ENCODE peak calls at places on chromosomes 2 and 18, in four cellular contexts. N, Y, C and H are unnamed samples.
A peak's percentile ranks its signal among the peaks of the same experiment; 100 is the strongest.

GRCh38 chr2:220373878-220374277 is 746.4 kb downstream of the SLC4A3 start:
- DNase-seq in C (no peak), N (peak; percentile 27), Y (no peak), H (no peak)

GRCh38 chr2:41998789-41999470 is 48.9 kb upstream of the PKDCC start:
- DNase-seq in C (peak; percentile 54), N (peak; percentile 58), Y (no peak), H (no peak)

GRCh38 chr18:77884454-77884853 is 634.8 kb downstream of the GALR1 start:
- DNase-seq in N (no peak), Y (no peak), C (no peak), H (no peak)

GRCh38 chr2:129904532-129905446 is 74.7 kb upstream of the RAB6C start:
- DNase-seq in N (no peak), C (no peak), Y (no peak), H (no peak)

GRCh38 chr2:49585921-49586320 is 431.6 kb upstream of the FSHR start:
- DNase-seq in C (no peak), N (no peak), Y (no peak), H (no peak)

GRCh38 chr18:51862311-51862710 is 477.7 kb upstream of the DCC start:
- DNase-seq in N (no peak), C (no peak), Y (no peak), H (no peak)

GRCh38 chr2:9993490-9994165 is 42.1 kb downstream of the GRHL1 start:
- DNase-seq in N (peak; percentile 88), C (no peak), Y (no peak), H (no peak)

GRCh38 chr2:193103064-193103463 is 908.3 kb upstream of the TMEFF2 start:
- DNase-seq in C (no peak), Y (no peak), N (peak; percentile 56), H (no peak)

GRCh38 chr2:216921057-216921456 is 61.2 kb upstream of the TNP1 start:
- DNase-seq in Y (no peak), N (no peak), C (no peak), H (no peak)

GRCh38 chr2:231362785-231363184 is 32.7 kb upstream of the B3GNT7 start:
- DNase-seq in N (no peak), C (no peak), Y (no peak), H (no peak)

GRCh38 chr2:1627628-1628371 is 116.5 kb downstream of the PXDN start:
- DNase-seq in N (no peak), Y (no peak), C (no peak), H (no peak)

GRCh38 chr2:233501198-233502076 is 65.1 kb downstream of the USP40 start:
- DNase-seq in C (no peak), Y (no peak), N (peak; percentile 24), H (no peak)

GRCh38 chr18:51383116-51383515 is 185.6 kb upstream of the MEX3C start:
- DNase-seq in C (no peak), N (no peak), Y (no peak), H (no peak)

DNA sequence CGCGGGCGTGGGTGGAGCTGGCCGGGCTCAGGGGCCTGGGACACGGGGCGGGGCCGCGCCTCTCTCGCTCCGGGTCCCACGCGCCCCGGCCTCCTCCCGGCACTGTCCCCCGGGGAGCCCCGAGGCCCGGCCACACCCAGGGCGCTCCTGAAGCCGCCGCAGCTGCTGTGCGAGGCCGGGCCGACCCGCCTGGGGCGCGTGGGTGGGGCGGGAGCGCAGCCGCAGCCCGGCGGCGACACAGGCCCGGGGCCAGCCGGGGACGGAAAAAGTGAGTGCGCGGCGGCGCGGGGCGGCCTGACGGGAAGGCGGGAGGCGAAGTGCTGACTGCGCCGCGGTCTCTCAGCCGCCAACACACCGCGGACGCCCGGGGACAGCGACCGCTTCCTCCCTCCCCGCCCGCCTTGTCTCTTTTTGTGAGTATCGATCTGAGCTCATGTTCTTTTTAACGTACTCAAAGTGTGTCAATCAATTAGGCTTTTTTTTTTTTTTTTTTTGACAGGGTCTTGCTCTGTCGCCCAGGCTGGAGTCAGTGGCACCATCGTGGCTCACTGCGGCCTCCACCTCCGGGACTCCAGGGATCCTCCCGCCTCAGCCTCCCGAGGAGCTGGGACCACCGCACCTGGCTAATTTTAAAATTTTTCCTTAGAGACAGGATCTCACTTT is 14.5 kb downstream of the PDCD1 start:
- DNase-seq in N (peak; percentile 86), C (peak; percentile 62), Y (peak; percentile 32), H (no peak)
- H3K4me1 ChIP-seq in N (no peaks in the 10 kb centered on the region), C (no peaks in the 10 kb centered on the region), Y (peaks cover 10% of the 10 kb centered on the region), H (peaks cover 5% of the 10 kb centered on the region)

GRCh38 chr2:202911513-202912341 is at the start of the genes CARF and WDR12:
- DNase-seq in Y (peak; percentile 91), N (peak; percentile 98), C (peak; percentile 92), H (peak; percentile 92)

GRCh38 chr2:202909394-202910192 is 1.9 kb downstream of the WDR12 start:
- DNase-seq in Y (no peak), C (no peak), N (peak; percentile 18), H (no peak)

GRCh38 chr2:202911203-202911512 is 315 bp downstream of the WDR12 start:
- DNase-seq in Y (no peak), N (no peak), C (no peak), H (no peak)

GRCh38 chr2:202908186-202908585 is 3.3 kb downstream of the WDR12 start:
- DNase-seq in N (no peak), C (no peak), Y (no peak), H (no peak)

DNA sequence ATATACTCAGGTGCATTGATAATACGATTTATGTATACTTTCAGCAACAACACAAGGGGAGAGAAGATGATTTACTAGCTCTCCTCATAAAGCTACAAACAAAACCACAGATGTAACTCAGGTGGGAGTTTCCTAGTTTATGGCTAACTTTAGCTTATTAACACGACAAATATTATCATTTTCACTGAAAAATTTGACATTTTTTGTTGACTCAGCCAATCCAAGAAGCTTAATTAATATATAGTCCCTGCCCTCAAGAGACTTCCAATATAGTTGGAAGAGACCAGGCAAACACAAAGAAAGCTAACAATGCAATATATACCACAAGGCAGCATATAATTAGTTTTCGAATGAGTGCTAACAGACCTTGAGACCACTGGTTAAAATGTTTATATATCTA is 786 bp downstream of the WDR12 start:
- DNase-seq in Y (no peak), C (no peak), N (no peak), H (no peak)
- H3K4me3 ChIP-seq in Y (peak overlapping the region; percentile 90), C (peak overlapping the region; percentile 80), N (peak overlapping the region; percentile 92), H (peak overlapping the region; percentile 99)

GRCh38 chr2:234975611-234976010 is 23.8 kb downstream of the SH3BP4 start:
- DNase-seq in Y (no peak), N (no peak), C (no peak), H (no peak)
- H3K4me1 ChIP-seq in Y (peaks cover 60% of the 10 kb centered on the region), N (peaks cover 63% of the 10 kb centered on the region), C (peaks cover 4% of the 10 kb centered on the region), H (peaks cover 97% of the 10 kb centered on the region)

GRCh38 chr18:35029770-35030169 is 11.4 kb upstream of the MAPRE2 start:
- DNase-seq in N (peak; percentile 51), Y (no peak), C (no peak), H (no peak)
- H3K4me3 ChIP-seq in N (peak overlapping the region; percentile 32), Y (no peak overlapping the region), C (no peak overlapping the region), H (peak overlapping the region; percentile 31)